ENCODE peak calls at places on chromosomes 2 and 18, in four cellular contexts. Z is K562, C is H1, S is HepG2. D is an unnamed sample.

GRCh38 chr2:33375054-33375453 is 101.4 kb upstream of the RASGRP3 start:
- DNase-seq in Z (no peak), C (no peak), S (no peak), D (peak)

GRCh38 chr2:118833716-118834439 is 13.6 kb downstream of the EN1 start:
- DNase-seq in Z (no peak), C (no peak), S (no peak), D (no peak)

GRCh38 chr2:194562329-194562728 is 1094.7 kb upstream of the SLC39A10 start:
- DNase-seq in Z (no peak), C (no peak), S (no peak), D (no peak)

GRCh38 chr18:5620284-5620683 is 76.5 kb upstream of the EPB41L3 start:
- DNase-seq in Z (no peak), C (no peak), S (no peak), D (no peak)

GRCh38 chr2:58064136-58064535 is 17.5 kb downstream of the VRK2 start:
- DNase-seq in Z (no peak), C (no peak), S (no peak), D (no peak)

GRCh38 chr2:16123881-16124780 is 183.8 kb downstream of the MYCN start:
- DNase-seq in Z (no peak), C (peak), S (no peak), D (no peak)

GRCh38 chr2:155982111-155982510 is 350.4 kb downstream of the NR4A2 start:
- DNase-seq in Z (no peak), C (no peak), S (no peak), D (no peak)

GRCh38 chr2:218217366-218218309 is 649 bp downstream of the ARPC2 start:
- DNase-seq in Z (no peak), C (peak), S (peak), D (peak)

GRCh38 chr2:190328748-190329147 is 9.1 kb upstream of the HIBCH start:
- DNase-seq in Z (no peak), C (no peak), S (peak), D (peak)

GRCh38 chr2:178211460-178211859 is 17.1 kb downstream of the OSBPL6 start:
- DNase-seq in Z (no peak), C (peak), S (no peak), D (no peak)

GRCh38 chr2:57330447-57330846 is 716.2 kb upstream of the VRK2 start:
- DNase-seq in Z (no peak), C (no peak), S (no peak), D (peak)

GRCh38 chr2:45567974-45568789 is 42.9 kb downstream of the SRBD1 start:
- DNase-seq in Z (no peak), C (no peak), S (no peak), D (peak)

GRCh38 chr2:150674283-150674682 is 186.8 kb upstream of the RND3 start:
- DNase-seq in Z (no peak), C (no peak), S (no peak), D (no peak)

GRCh38 chr2:29213871-29214341 is 98.7 kb downstream of the CLIP4 start:
- DNase-seq in Z (no peak), C (peak), S (no peak), D (no peak)

GRCh38 chr2:189751080-189751658 is 11.4 kb downstream of the OSGEPL1 start:
- DNase-seq in Z (peak), C (peak), S (peak), D (peak)

GRCh38 chr2:26606847-26607190 is 34.3 kb downstream of the CIB4 start:
- DNase-seq in Z (no peak), C (peak), S (no peak), D (no peak)

GRCh38 chr2:145402706-145403277 is 882.9 kb upstream of the ZEB2 start:
- DNase-seq in Z (no peak), C (no peak), S (no peak), D (no peak)

GRCh38 chr2:232675381-232675780 is 21.8 kb upstream of the GIGYF2 start:
- DNase-seq in Z (no peak), C (no peak), S (no peak), D (no peak)

GRCh38 chr2:209086761-209087160 is 337.1 kb upstream of the MAP2 start:
- DNase-seq in Z (no peak), C (no peak), S (no peak), D (no peak)

GRCh38 chr18:10035306-10035991 is 121.6 kb downstream of the VAPA start:
- DNase-seq in Z (no peak), C (no peak), S (no peak), D (no peak)

GRCh38 chr2:61536723-61537581 is 1.2 kb downstream of the XPO1 start:
- DNase-seq in Z (peak), C (peak), S (peak), D (no peak)

GRCh38 chr2:98282109-98282508 is 64.1 kb upstream of the CNGA3 start:
- DNase-seq in Z (no peak), C (no peak), S (no peak), D (no peak)

GRCh38 chr2:190407662-190408537 is at the start of gene MFSD6:
- DNase-seq in Z (peak), C (peak), S (no peak), D (no peak)

GRCh38 chr18:38459086-38459485 is 893.5 kb upstream of the CELF4 start:
- DNase-seq in Z (no peak), C (no peak), S (no peak), D (no peak)

DNA sequence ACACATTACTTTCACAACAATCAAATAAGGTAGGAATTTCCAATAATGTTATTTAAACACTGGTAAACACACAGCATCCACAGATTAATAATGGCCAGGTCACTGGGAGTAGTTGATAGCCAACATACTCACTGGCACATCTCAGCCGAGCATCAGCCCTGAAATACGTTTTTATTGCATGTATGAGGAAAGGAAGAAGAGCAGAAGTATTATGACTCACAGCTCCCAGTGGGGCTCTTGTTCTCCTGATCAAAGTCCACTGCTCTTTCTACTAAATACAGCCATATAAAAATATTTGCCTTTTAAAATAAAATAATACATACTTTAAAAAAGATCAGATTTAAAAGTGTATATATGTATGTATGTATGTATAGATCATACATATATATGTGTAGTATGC is 999.6 kb downstream of the SUCLG1 start:
- DNase-seq in Z (no peak), C (no peak), S (no peak), D (no peak)
- TF ChIP-seq MAX in Z (no peak), C (no peak), S (no peak), D (no peak)

DNA sequence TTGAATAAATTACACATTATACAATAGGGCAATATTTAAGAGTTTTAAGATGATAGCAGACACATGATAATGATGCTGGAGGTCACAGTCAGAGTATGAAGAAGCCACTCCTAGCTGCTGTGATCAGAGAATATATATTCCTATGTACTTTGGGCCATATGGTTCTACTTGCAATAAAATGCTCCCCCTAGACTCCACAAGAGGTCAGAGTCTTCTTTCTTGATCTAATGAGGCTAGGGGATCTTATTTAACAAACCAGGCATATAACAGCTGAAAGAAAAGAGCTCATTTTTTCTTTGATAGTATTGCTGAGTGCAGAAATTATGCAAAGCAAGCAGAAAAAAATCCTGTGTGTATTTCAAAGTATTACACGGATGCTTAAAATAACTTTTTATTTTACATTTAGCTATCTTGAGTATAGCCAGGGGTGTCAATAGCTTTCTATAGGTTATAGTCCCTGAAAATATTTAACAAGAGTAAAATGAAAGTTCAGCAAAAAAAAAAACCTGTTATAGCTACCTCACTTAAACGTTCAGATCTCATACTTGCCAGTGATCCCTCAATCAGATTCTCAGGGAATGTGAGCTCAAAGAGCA is 748.7 kb upstream of the CHAC2 start:
- DNase-seq in Z (no peak), C (no peak), S (no peak), D (no peak)
- H2AFZ ChIP-seq in Z (no peak), C (no peak), S (no peak), D (no peak)

GRCh38 chr2:122251153-122251552 is 495.7 kb downstream of the TSN start:
- DNase-seq in Z (no peak), C (no peak), S (no peak), D (no peak)
- TF ChIP-seq JUN in Z (no peak), C (no peak), S (no peak), D (no peak)

DNA sequence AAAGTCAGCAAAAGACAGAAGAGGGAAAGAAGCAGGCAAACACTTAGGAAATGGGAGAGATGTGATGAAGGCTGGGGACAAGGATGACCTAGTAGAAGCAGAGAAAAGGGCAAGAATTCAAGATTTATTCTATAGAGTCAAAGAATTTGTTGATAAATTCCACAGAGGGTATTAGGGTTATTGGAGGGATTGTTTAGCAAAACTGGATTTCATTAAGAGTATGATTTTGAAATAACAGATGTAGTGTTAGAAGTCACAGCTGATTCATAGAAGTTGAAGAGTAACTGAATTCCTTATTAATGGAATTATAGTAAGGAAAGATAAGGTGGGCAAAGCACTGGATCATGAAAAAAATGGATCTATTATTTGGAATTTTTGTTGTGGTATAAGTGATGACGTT is 48.6 kb downstream of the CEP192 start:
- DNase-seq in Z (no peak), C (no peak), S (no peak), D (no peak)
- TF ChIP-seq MAX in Z (no peak), C (no peak), S (no peak), D (no peak)

GRCh38 chr2:46663614-46664013 is 184.2 kb downstream of the TMEM247 start:
- DNase-seq in Z (no peak), C (no peak), S (no peak), D (no peak)
- H2AFZ ChIP-seq in Z (no peak), C (no peak), S (no peak), D (no peak)